ENCODE peak calls at places on chromosomes 13 and 19, in four cellular contexts. U is fibroblast of lung, D is GM12865, B is HFF-Myc. T is an unnamed sample.

GRCh38 chr19:39156230-39156890 is 30.8 kb downstream of the PAK4 start:
- DNase-seq in U (peak), D (no peak), B (no peak), T (peak)

GRCh38 chr19:47644199-47644598 is 35.3 kb downstream of the BICRA start:
- DNase-seq in U (no peak), D (no peak), B (no peak), T (no peak)

GRCh38 chr19:35963514-35963913 is 27.3 kb downstream of the LRFN3 start:
- DNase-seq in U (peak), D (peak), B (peak), T (peak)

GRCh38 chr19:38264486-38265212 is at the start of gene SPINT2:
- DNase-seq in U (no peak), D (no peak), B (no peak), T (no peak)

GRCh38 chr13:112229992-112230872 is 145.9 kb upstream of the SPACA7 start:
- DNase-seq in U (no peak), D (no peak), B (no peak), T (no peak)

GRCh38 chr19:6216996-6217751 is 62.6 kb downstream of the MLLT1 start:
- DNase-seq in U (peak), D (no peak), B (no peak), T (no peak)

GRCh38 chr13:21557995-21558394 is 46.0 kb downstream of the MICU2 start:
- DNase-seq in U (peak), D (peak), B (no peak), T (peak)

GRCh38 chr13:74062933-74063332 is 71.3 kb downstream of the KLF12 start:
- DNase-seq in U (peak), D (peak), B (no peak), T (peak)

GRCh38 chr13:99067160-99067985 is 89.5 kb upstream of the DOCK9 start:
- DNase-seq in U (peak), D (no peak), B (peak), T (peak)

GRCh38 chr13:71866173-71867091 is 572 bp downstream of the DACH1 start:
- DNase-seq in U (peak), D (no peak), B (no peak), T (no peak)

GRCh38 chr19:50477751-50478515 is 1.3 kb upstream of the GARIN5A start:
- DNase-seq in U (no peak), D (no peak), B (no peak), T (no peak)

GRCh38 chr13:102555914-102556553 is 40.8 kb upstream of the TPP2 start:
- DNase-seq in U (peak), D (peak), B (peak), T (peak)

GRCh38 chr19:49468746-49469447 is 5.1 kb upstream of the FLT3LG start:
- DNase-seq in U (peak), D (peak), B (peak), T (peak)

GRCh38 chr13:32045963-32046785 is 14.6 kb downstream of the FRY start:
- DNase-seq in U (peak), D (peak), B (no peak), T (peak)

GRCh38 chr13:78194904-78195639 is 276.4 kb upstream of the EDNRB start:
- DNase-seq in U (peak), D (no peak), B (no peak), T (peak)

GRCh38 chr13:65943711-65944110 is 1286.4 kb downstream of the PCDH9 start:
- DNase-seq in U (peak), D (no peak), B (no peak), T (peak)

GRCh38 chr19:10431254-10431942 is 11.1 kb downstream of the PDE4A start:
- DNase-seq in U (peak), D (peak), B (no peak), T (peak)

GRCh38 chr13:23547000-23547590 is 23.1 kb upstream of the TNFRSF19 start:
- DNase-seq in U (peak), D (no peak), B (no peak), T (peak)

GRCh38 chr13:25391932-25392331 is 20.2 kb downstream of the ATP8A2 start:
- DNase-seq in U (no peak), D (no peak), B (no peak), T (no peak)

GRCh38 chr19:21202865-21203494 is 61.1 kb downstream of the ZNF431 start:
- DNase-seq in U (peak), D (peak), B (no peak), T (peak)

DNA sequence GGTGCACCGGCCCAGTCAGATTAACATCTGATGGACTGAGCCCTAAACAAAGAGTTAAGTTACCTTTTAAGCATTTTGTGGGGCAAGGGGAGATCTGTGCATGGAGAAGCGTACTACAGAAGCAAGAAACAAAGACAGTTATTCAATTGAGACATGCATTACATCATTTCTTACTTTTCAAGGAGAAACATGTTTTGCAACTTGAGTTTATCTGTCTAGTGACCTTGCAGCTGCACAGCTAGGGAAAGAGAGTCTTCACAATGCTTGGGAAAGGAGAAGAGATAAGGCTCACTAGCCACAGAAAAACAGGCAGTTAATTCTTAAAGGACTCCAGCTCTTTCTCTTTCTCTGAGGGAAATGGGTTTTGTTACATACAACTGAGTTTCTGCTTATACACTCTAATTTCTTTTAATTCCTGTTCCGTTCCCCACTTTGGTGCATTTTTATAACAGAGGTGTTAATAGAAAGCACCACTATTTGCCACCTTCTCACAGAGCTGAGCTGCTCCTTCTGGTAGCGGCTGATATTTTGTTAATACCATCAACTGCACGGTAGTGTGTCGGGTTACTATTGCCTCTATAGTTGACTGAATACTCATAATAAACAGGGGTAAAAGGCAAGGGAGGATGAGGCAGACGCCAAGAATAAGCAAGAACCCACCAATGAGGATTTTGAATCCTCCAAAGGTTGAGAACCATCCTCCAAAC is 55.9 kb downstream of the ZNF431 start:
- DNase-seq in U (no peak), D (no peak), B (no peak), T (no peak)
- TF ChIP-seq CTCF in U (no peak), D (no peak), B (no peak), T (no peak)

GRCh38 chr13:27476943-27477681 is 26.7 kb upstream of the MTIF3 start:
- DNase-seq in U (peak), D (peak), B (no peak), T (peak)

GRCh38 chr13:27483421-27483820 is 33.1 kb upstream of the MTIF3 start:
- DNase-seq in U (no peak), D (no peak), B (no peak), T (no peak)

GRCh38 chr13:27482996-27483395 is 32.6 kb upstream of the MTIF3 start:
- DNase-seq in U (no peak), D (peak), B (no peak), T (no peak)

DNA sequence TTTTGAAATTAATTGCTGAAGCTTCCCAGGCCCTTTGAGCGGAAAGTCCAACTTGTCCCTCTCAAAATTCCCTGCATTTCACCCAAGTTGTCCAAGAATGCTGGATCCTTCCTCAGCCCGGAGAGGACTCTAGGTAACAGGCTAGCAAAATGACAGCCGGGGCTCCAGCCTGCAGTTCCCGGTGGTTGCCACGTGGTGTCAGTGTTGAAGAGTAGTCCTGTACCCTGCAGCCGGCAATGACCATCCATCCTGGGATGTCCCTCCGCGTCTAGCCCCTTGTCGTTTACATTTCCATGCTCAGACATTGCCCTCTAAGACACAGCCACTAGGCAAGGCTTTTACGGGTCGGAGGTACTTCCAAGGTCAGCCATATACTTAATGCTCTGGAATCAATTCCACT is 31.4 kb upstream of the MTIF3 start:
- DNase-seq in U (no peak), D (peak), B (no peak), T (peak)
- TF ChIP-seq CTCF in U (peak), D (peak), B (peak), T (peak)

DNA sequence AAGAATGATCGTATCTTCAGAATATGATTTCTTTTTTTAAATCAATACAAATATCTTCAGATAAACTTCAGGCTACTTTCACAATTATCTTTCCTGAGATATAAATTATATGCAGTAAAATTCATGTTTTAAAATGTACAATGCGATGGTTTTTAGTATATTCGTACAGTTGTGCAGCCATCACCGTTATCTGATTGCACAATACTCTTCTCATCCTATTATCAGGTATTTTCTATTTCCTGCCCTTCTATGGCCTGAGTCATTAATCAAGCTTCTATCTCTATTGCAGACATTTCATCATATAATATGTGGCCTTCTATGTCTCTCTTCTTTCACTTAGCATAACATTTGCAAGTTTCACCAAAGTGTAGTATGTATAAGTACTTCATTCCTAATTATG is 1360.2 kb upstream of the SLC10A2 start:
- DNase-seq in U (no peak), D (no peak), B (no peak), T (no peak)
- TF ChIP-seq CTCF in U (no peak), D (no peak), B (no peak), T (no peak)

DNA sequence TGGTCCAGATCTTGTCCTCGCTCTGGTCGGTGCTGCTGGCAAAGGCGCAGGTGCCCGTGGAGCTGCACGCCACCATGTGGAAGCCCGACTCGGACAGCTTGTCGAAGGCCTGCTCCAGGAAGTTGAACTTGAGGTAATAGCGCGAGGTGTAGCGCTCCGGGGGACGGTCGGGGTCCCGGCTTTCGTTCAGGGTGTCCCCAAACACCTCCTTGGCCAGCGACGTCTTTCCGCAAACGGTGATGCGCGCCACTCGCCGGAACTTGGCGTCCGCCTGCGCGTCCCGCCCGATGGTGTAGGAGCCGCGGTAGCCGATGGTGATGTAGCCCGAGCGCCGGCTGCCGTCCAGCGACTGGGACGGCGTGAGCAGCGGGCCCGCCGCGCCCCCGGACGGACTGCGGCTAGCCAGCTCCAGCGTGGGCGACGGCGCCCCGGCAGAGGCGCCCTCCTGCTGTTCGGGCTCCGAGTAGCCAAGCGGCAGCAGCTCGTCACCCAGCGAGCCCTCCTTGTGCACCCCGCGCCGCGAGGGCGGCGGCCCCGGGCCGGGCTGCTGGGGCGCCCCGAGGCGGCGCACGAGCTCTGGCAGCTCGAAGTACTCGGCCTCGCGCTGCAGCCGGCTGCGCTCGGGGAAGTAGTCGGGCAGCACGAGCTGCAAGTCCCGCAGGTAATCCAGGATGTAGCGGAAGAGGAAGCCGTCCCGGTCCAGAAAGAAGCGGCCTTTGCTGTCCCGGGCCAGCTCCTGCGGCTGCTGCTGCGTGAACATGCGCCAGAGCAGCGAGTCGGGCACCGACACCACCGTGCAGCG is 801 bp downstream of the KCTD12 start:
- DNase-seq in U (peak), D (peak), B (peak), T (peak)
- TF ChIP-seq CTCF in U (peak), D (peak), B (peak), T (peak)

GRCh38 chr19:42325896-42326771 is 699 bp downstream of the MEGF8 start:
- DNase-seq in U (no peak), D (peak), B (no peak), T (no peak)
- TF ChIP-seq CTCF in U (no peak), D (peak), B (no peak), T (no peak)

DNA sequence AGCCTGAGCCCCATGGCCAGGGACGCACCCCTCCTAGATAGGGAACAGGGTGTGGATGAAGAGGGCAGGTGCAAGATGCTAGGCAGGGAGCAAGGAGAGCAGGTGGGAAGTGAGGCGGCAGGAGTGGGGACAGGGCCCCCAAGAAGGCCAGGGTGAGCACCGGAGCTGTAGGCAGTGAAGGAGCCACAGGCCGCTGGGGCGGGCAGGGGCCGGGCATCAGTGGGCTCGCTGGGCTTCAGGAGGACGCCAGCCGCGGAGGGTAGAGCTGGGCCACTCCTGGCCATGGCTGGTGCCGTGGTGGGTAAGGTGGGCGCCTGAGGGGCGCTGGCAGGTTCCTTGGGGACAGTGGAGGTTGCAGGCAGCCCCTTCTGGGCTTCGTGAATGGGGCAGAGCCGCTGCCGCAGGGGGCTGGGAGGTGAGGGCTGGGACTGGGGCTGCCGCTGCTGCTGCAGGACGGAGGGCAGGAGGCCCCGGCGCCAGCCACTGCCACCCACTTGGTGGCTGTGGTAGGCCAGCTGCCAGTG is 2.2 kb downstream of the NKPD1 start:
- DNase-seq in U (no peak), D (no peak), B (no peak), T (no peak)
- TF ChIP-seq CTCF in U (no peak), D (no peak), B (no peak), T (no peak)

GRCh38 chr19:2600914-2601870 is 101.3 kb downstream of the GNG7 start:
- DNase-seq in U (no peak), D (no peak), B (no peak), T (no peak)

GRCh38 chr19:2607712-2608601 is 94.5 kb downstream of the GNG7 start:
- DNase-seq in U (no peak), D (peak), B (no peak), T (no peak)

GRCh38 chr19:2604747-2605329 is 97.7 kb downstream of the GNG7 start:
- DNase-seq in U (no peak), D (no peak), B (no peak), T (no peak)

GRCh38 chr19:2603320-2603719 is 99.2 kb downstream of the GNG7 start:
- DNase-seq in U (peak), D (peak), B (no peak), T (peak)

GRCh38 chr19:2602391-2603181 is 99.9 kb downstream of the GNG7 start:
- DNase-seq in U (peak), D (no peak), B (peak), T (peak)
- TF ChIP-seq CTCF in U (no peak), D (no peak), B (no peak), T (no peak)

GRCh38 chr19:53808710-53809125 is 15.4 kb downstream of the NLRP12 start:
- DNase-seq in U (peak), D (no peak), B (peak), T (peak)
- TF ChIP-seq CTCF in U (peak), D (no peak), B (peak), T (peak)